ENCODE peak calls at places on chromosome 18, in four cellular contexts. G is left lung, V is left ventricle myocardium inferior, Z is ovary. C is an unnamed sample. For H3K36me3, the result is how much of the 10 kb centered on the place peaks cover.

GRCh38 chr18:8722946-8723477 is 17.7 kb downstream of the MTCL1 start:
- DNase-seq in Z (no peak), G (no peak), V (no peak), C (no peak)

GRCh38 chr18:79772108-79772864 is 25.5 kb upstream of the KCNG2 start:
- DNase-seq in Z (no peak), V (no peak), G (peak), C (peak)

GRCh38 chr18:9082763-9083510 is 19.6 kb upstream of the NDUFV2 start:
- DNase-seq in V (no peak), Z (no peak), G (no peak), C (no peak)

GRCh38 chr18:59386909-59387515 is 27.9 kb upstream of the LMAN1 start:
- DNase-seq in V (no peak), Z (no peak), G (no peak), C (no peak)

GRCh38 chr18:29626094-29626493 is 1416.4 kb downstream of the DSC3 start:
- DNase-seq in V (no peak), Z (no peak), G (no peak), C (no peak)

GRCh38 chr18:77249583-77250500 is at the start of gene GALR1:
- DNase-seq in Z (no peak), G (no peak), V (no peak), C (no peak)

GRCh38 chr18:14117611-14118010 is 14.6 kb downstream of the ZNF519 start:
- DNase-seq in G (no peak), V (no peak), Z (no peak), C (no peak)

GRCh38 chr18:72470391-72470790 is 73.8 kb downstream of the CBLN2 start:
- DNase-seq in Z (no peak), G (no peak), V (no peak), C (no peak)

GRCh38 chr18:26493021-26493420 is 55.3 kb downstream of the KCTD1 start:
- DNase-seq in V (no peak), G (no peak), Z (no peak), C (peak)

GRCh38 chr18:67232406-67232805 is 284.1 kb downstream of the DSEL start:
- DNase-seq in V (no peak), Z (no peak), G (no peak), C (peak)

GRCh38 chr18:6058941-6059340 is 163.6 kb upstream of the TMEM200C start:
- DNase-seq in Z (no peak), V (peak), G (no peak), C (no peak)

GRCh38 chr18:24679062-24679461 is 218.6 kb downstream of the HRH4 start:
- DNase-seq in V (no peak), G (no peak), Z (no peak), C (no peak)

GRCh38 chr18:6370886-6371635 is 43.6 kb downstream of the L3MBTL4 start:
- DNase-seq in Z (peak), G (no peak), V (no peak), C (no peak)

GRCh38 chr18:58211510-58211909 is 167.5 kb downstream of the NEDD4L start:
- DNase-seq in G (no peak), Z (no peak), V (no peak), C (no peak)

GRCh38 chr18:69647695-69648094 is 247.0 kb downstream of the DOK6 start:
- DNase-seq in G (no peak), V (no peak), Z (no peak), C (no peak)

GRCh38 chr18:41391616-41392610 is 563.1 kb upstream of the PIK3C3 start:
- DNase-seq in G (peak), V (no peak), Z (no peak), C (peak)

GRCh38 chr18:22355069-22355468 is 62.6 kb downstream of the CTAGE1 start:
- DNase-seq in G (no peak), V (no peak), Z (no peak), C (no peak)
- H3K4me3 ChIP-seq in G (no peak), V (no peak), Z (no peak), C (no peak)

DNA sequence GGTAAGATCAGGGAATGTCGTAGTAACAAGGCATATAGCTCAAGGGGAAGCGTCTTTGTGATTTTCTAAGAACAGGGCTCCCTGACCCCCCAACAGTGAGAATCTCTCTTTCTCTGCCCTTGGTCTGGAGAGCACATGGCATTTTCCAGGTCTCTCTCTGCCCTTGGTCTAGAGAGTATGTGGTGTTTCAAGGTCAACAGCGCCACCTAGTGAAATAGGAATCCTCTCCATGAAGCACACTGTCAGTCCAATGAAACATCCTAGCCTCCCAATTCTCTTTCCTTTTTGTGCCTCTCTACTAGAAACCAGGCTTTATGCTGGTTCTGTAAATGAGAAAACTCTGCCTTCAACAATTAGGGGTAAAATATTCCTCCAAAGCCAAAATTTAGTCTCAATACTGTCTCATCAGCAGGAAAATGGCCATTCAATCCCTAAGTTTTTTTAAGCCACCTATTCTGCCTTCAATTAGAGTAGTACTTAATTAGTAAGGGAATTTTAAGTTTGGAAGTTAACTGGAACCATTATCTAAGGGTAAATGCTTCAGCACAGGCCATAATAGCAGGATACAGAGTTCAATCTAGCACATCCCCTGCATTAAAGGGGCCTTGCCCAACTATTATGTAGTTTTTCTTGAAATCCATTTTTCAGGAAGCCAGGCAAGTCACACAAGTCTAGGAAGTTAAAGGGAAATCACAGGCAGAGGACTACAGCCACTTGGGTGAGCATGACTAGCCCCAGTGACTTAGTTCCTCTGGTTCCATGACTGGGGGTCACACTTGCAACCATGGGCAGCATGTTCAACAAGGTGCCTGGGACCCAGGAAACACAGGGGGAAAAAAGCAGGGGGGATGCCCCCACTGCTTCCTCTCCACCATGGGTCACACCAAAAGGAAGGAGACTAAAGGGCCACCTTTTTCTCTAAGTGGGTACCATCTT is 12.4 kb downstream of the DYM start:
- DNase-seq in G (no peak), V (no peak), Z (no peak), C (peak)
- TF ChIP-seq CTCF in G (peak), V (peak), Z (no peak), C (peak)

GRCh38 chr18:28027755-28028154 is 149.2 kb downstream of the CDH2 start:
- DNase-seq in V (no peak), G (no peak), Z (no peak), C (no peak)
- H3K36me3 ChIP-seq in V (under half), G (under half), Z (under half), C (under half)

GRCh38 chr18:56329536-56329935 is 308.9 kb downstream of the TXNL1 start:
- DNase-seq in G (no peak), V (no peak), Z (no peak), C (no peak)

GRCh38 chr18:56330381-56331115 is 307.8 kb downstream of the TXNL1 start:
- DNase-seq in V (no peak), G (no peak), Z (no peak), C (no peak)

GRCh38 chr18:56327171-56327885 is 311.1 kb downstream of the TXNL1 start:
- DNase-seq in V (no peak), Z (no peak), G (no peak), C (no peak)

GRCh38 chr18:56333846-56334245 is 304.5 kb downstream of the TXNL1 start:
- DNase-seq in Z (no peak), G (no peak), V (no peak), C (no peak)

GRCh38 chr18:56333146-56333545 is 305.2 kb downstream of the TXNL1 start:
- DNase-seq in G (no peak), Z (no peak), V (no peak), C (no peak)
- H3K4me3 ChIP-seq in G (no peak), Z (no peak), V (no peak), C (no peak)

DNA sequence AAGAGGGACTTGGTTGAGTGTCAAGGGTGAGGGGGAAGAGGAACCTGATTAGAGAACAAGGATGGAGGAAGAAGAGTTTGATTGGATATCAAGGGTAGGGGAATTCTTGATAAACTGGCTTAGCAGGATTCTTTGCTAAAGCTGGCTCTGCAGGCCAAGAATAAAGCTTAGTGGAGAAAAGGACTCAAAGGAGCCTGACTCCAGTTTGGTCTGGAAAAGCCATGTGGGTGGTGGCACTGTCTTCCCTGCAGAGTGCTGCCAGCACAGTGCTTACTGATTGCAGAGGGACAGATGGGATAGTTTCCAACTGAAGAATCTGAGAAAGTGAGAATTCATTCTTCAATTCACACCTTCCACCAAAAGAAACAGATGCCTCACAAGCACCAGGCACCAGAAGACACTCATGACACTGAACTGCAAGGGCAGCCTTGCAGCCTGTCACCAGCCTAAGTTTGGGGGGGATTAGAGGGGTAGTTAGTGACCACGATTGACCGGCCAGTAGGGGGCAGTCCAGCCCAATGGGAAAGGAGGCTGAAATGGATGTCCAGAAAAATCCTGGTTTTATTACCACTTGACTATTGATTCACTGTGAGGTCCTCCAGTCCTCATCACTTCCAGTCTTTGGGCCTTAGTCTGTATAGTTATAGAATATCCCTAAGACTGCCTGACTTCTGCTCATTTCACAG is 334.5 kb downstream of the SMAD2 start:
- DNase-seq in V (no peak), Z (no peak), G (no peak), C (no peak)
- TF ChIP-seq CTCF in V (peak), Z (no peak), G (no peak), C (peak)

GRCh38 chr18:213977-214376 is 53.9 kb downstream of the THOC1 start:
- DNase-seq in Z (no peak), V (no peak), G (no peak), C (no peak)
- H3K36me3 ChIP-seq in Z (under half), V (half or more), G (under half), C (half or more)

GRCh38 chr18:37175727-37176126 is 346.8 kb downstream of the KIAA1328 start:
- DNase-seq in V (no peak), Z (no peak), G (no peak), C (no peak)
- H3K4me3 ChIP-seq in V (no peak), Z (no peak), G (no peak), C (no peak)

DNA sequence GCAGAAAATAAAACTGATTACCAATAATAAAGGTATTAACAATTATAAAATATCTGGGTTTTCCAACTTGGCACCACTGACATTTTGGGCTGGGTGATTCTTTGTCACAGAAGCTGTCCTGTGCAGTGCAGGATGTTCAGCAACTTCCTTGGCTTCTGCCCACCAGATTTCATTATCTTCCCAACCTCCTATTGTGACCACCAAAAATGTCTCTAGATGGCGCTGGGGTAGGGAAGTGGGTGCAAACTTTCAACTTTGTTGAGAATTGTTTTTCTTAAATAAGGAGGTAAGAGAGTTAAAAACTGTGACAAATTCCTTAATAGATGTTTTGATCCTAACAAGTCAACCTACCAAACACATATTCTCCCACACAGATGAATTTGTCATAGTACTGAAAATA is 90.1 kb downstream of the GAREM1 start:
- DNase-seq in G (no peak), Z (no peak), V (no peak), C (no peak)
- TF ChIP-seq CTCF in G (no peak), Z (no peak), V (no peak), C (no peak)